ENCODE peak calls at places on chromosomes 2 and 18, in six cellular contexts. M, R, O, N, H and X are unnamed samples.

GRCh38 chr18:56451188-56451587 is 187.2 kb downstream of the TXNL1 start:
- DNase-seq in N (no peak), O (no peak), M (no peak), H (no peak), R (no peak), X (no peak)

GRCh38 chr2:46939596-46940359 is 24.2 kb upstream of the MCFD2 start:
- DNase-seq in M (peak), N (no peak), H (peak), R (peak), O (no peak), X (no peak)

GRCh38 chr2:33212151-33212550 is 264.3 kb upstream of the RASGRP3 start:
- DNase-seq in N (no peak), R (no peak), M (no peak), O (peak), H (no peak), X (no peak)

GRCh38 chr18:50586710-50587109 is 26.8 kb downstream of the MAPK4 start:
- DNase-seq in O (no peak), N (no peak), R (no peak), M (no peak), H (no peak), X (no peak)

GRCh38 chr2:111668274-111668616 is 215.7 kb downstream of the ANAPC1 start:
- DNase-seq in O (no peak), N (no peak), R (no peak), M (no peak), H (no peak), X (no peak)

GRCh38 chr18:37405772-37406171 is 159.8 kb downstream of the CELF4 start:
- DNase-seq in O (no peak), M (no peak), H (no peak), R (no peak), N (no peak), X (no peak)

GRCh38 chr2:199463000-199463692 is 5.4 kb upstream of the SATB2 start:
- DNase-seq in R (peak), O (no peak), H (peak), N (peak), M (peak), X (peak)

GRCh38 chr2:98459776-98460175 is 15.1 kb downstream of the INPP4A start:
- DNase-seq in M (no peak), R (no peak), N (no peak), O (no peak), H (no peak), X (no peak)

GRCh38 chr2:105344704-105345345 is 7.5 kb downstream of the C2orf49 start:
- DNase-seq in N (no peak), H (no peak), M (no peak), R (peak), O (no peak), X (peak)

GRCh38 chr18:3054214-3054613 is 41.3 kb upstream of the LPIN2 start:
- DNase-seq in R (no peak), H (no peak), O (no peak), N (no peak), M (no peak), X (no peak)

GRCh38 chr2:230796280-230796862 is 68.4 kb upstream of the ITM2C start:
- DNase-seq in R (peak), M (peak), H (no peak), N (no peak), O (no peak), X (no peak)

GRCh38 chr2:37670378-37671012 is 947 bp downstream of the CDC42EP3 start:
- DNase-seq in M (no peak), O (no peak), H (no peak), R (no peak), N (no peak), X (no peak)

GRCh38 chr2:45284621-45284995 is 275.4 kb upstream of the SIX2 start:
- DNase-seq in H (no peak), N (no peak), R (no peak), O (no peak), M (no peak), X (no peak)

GRCh38 chr2:209619782-209620181 is 151.8 kb upstream of the UNC80 start:
- DNase-seq in R (no peak), M (no peak), H (no peak), O (no peak), N (no peak), X (no peak)

GRCh38 chr2:226796012-226796839 is 3.4 kb downstream of the IRS1 start:
- DNase-seq in M (peak), H (no peak), R (no peak), N (peak), O (no peak), X (no peak)

GRCh38 chr2:213162515-213163118 is 11.2 kb upstream of the IKZF2 start:
- DNase-seq in R (no peak), M (no peak), H (no peak), O (no peak), N (no peak), X (no peak)

GRCh38 chr2:2252179-2252578 is 78.9 kb downstream of the MYT1L start:
- DNase-seq in H (no peak), N (no peak), O (no peak), M (no peak), R (no peak), X (no peak)

GRCh38 chr2:1887915-1888314 is 143.6 kb upstream of the PXDN start:
- DNase-seq in N (no peak), R (peak), M (no peak), H (no peak), O (no peak), X (peak)

GRCh38 chr2:241816431-241817121 is 7.6 kb downstream of the NEU4 start:
- DNase-seq in M (no peak), N (no peak), R (no peak), O (peak), H (no peak), X (no peak)

GRCh38 chr2:205510345-205510744 is 172.0 kb upstream of the NRP2 start:
- DNase-seq in H (no peak), O (no peak), M (no peak), R (peak), N (no peak), X (no peak)

GRCh38 chr2:47262657-47263056 is 107.5 kb upstream of the STPG4 start:
- DNase-seq in O (no peak), R (no peak), N (no peak), H (no peak), M (no peak), X (no peak)

GRCh38 chr2:226913641-226914040 is 77.8 kb downstream of the RHBDD1 start:
- DNase-seq in M (no peak), O (no peak), N (no peak), R (no peak), H (no peak), X (no peak)

GRCh38 chr2:221588306-221588985 is 16.3 kb upstream of the EPHA4 start:
- DNase-seq in H (no peak), M (no peak), O (no peak), R (no peak), N (no peak), X (no peak)

GRCh38 chr2:148282201-148282600 is 261.3 kb downstream of the MBD5 start:
- DNase-seq in O (no peak), N (no peak), H (no peak), M (no peak), R (no peak), X (no peak)

GRCh38 chr2:212327171-212327809 is 211.3 kb downstream of the ERBB4 start:
- DNase-seq in M (no peak), N (no peak), R (no peak), O (no peak), H (no peak), X (no peak)

GRCh38 chr2:152925540-152926448 is 207.4 kb downstream of the ARL6IP6 start:
- DNase-seq in R (peak), N (no peak), O (peak), M (peak), H (peak), X (peak)

GRCh38 chr18:31102020-31102684 is at the start of gene DSC2:
- DNase-seq in O (peak), M (peak), R (peak), H (peak), N (peak), X (peak)

GRCh38 chr2:127014630-127015029 is 92.3 kb downstream of the BIN1 start:
- DNase-seq in H (no peak), M (no peak), N (no peak), R (no peak), O (no peak), X (peak)

GRCh38 chr2:211737282-211737681 is 801.3 kb downstream of the ERBB4 start:
- DNase-seq in N (no peak), R (no peak), M (no peak), H (no peak), O (no peak), X (peak)

GRCh38 chr2:205323929-205324328 is 358.4 kb upstream of the NRP2 start:
- DNase-seq in R (peak), H (no peak), O (no peak), N (no peak), M (no peak), X (no peak)

GRCh38 chr2:233114421-233114861 is 54.3 kb downstream of the INPP5D start:
- DNase-seq in N (no peak), O (no peak), R (no peak), H (no peak), M (no peak), X (no peak)

GRCh38 chr18:23822590-23823385 is 133.5 kb downstream of the LAMA3 start:
- DNase-seq in O (no peak), N (no peak), R (peak), M (no peak), H (peak), X (no peak)

GRCh38 chr2:176612736-176613135 is 343.5 kb downstream of the MTX2 start:
- DNase-seq in H (no peak), R (no peak), O (no peak), M (no peak), N (no peak), X (peak)

GRCh38 chr2:229714080-229714735 is at the start of gene DNER:
- DNase-seq in N (no peak), H (peak), R (peak), O (no peak), M (peak), X (peak)

GRCh38 chr2:40304340-40304739 is 147.6 kb downstream of the SLC8A1 start:
- DNase-seq in R (peak), H (no peak), M (no peak), N (peak), O (no peak), X (no peak)

GRCh38 chr2:220930542-220931076 is 641.5 kb downstream of the EPHA4 start:
- DNase-seq in N (no peak), R (no peak), O (no peak), M (no peak), H (no peak), X (no peak)

GRCh38 chr2:195056001-195056400 is 601.0 kb upstream of the SLC39A10 start:
- DNase-seq in H (no peak), N (no peak), O (no peak), R (no peak), M (no peak), X (no peak)

GRCh38 chr18:9038277-9038871 is 64.1 kb upstream of the NDUFV2 start:
- DNase-seq in R (peak), O (no peak), H (no peak), M (no peak), N (no peak), X (no peak)

GRCh38 chr2:101308432-101309210 is at the start of gene RNF149:
- DNase-seq in N (peak), H (peak), O (peak), M (peak), R (peak), X (peak)

GRCh38 chr2:101307950-101308431 is 510 bp downstream of the RNF149 start:
- DNase-seq in R (peak), N (no peak), M (peak), O (no peak), H (peak), X (peak)

GRCh38 chr2:101311390-101312019 is 3.0 kb upstream of the RNF149 start:
- DNase-seq in M (no peak), R (no peak), N (no peak), O (no peak), H (peak), X (no peak)

GRCh38 chr2:101309211-101309700 is 755 bp upstream of the RNF149 start:
- DNase-seq in O (no peak), M (no peak), N (no peak), R (no peak), H (no peak), X (no peak)

GRCh38 chr2:101310591-101311389 is 2.3 kb upstream of the RNF149 start:
- DNase-seq in M (no peak), H (no peak), N (no peak), O (no peak), R (no peak), X (no peak)
- H3K27ac ChIP-seq in M (peak), H (peak), N (no peak), O (no peak), R (no peak), X (no peak)

DNA sequence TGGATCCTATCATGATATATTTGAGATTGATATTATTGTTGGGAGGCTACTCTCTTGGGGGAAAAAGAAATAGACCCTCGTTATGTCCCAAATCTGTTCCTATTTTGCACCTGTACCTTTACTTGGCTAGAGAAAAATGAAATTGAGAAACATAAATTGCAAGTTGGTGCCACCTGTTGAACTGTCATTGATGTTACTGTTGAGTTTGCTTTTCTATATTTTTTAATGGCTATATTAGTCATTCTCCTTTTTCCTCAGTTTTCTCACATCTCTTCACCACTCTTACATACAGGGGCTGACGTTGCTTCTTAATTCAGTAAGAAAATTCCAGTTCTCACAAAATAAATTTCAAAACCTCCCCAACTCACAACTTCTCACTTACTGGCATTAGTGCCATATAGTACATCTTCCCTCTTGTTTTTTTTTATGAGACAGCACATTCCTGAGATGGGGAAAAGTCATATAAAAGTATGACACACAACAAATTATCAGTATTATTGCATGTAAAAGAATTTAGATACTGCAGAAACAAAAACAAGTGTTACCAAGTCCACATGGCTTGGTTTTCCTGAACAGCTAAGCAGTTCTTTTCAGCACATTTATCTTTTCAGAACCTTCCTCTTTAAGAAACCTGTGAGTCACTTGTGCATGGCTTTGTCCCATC is 348.3 kb upstream of the DSEL start:
- DNase-seq in H (no peak), O (no peak), R (no peak), N (no peak), M (no peak), X (no peak)
- H3K27ac ChIP-seq in H (no peak), O (no peak), R (no peak), N (no peak), M (no peak), X (no peak)

GRCh38 chr2:55609931-55610578 is 7.4 kb downstream of the PPP4R3B start:
- DNase-seq in H (peak), R (no peak), N (no peak), M (no peak), O (no peak), X (no peak)

GRCh38 chr2:55610954-55611743 is 6.3 kb downstream of the PPP4R3B start:
- DNase-seq in O (no peak), N (no peak), M (no peak), R (no peak), H (no peak), X (no peak)

GRCh38 chr2:55607717-55608116 is 9.7 kb downstream of the PPP4R3B start:
- DNase-seq in O (no peak), M (no peak), H (no peak), R (no peak), N (no peak), X (no peak)

GRCh38 chr2:55611997-55612396 is 5.4 kb downstream of the PPP4R3B start:
- DNase-seq in H (no peak), M (no peak), R (no peak), N (no peak), O (no peak), X (no peak)

GRCh38 chr2:55609193-55609794 is 8.1 kb downstream of the PPP4R3B start:
- DNase-seq in M (no peak), R (no peak), O (no peak), N (no peak), H (no peak), X (no peak)
- H3K27ac ChIP-seq in M (no peak), R (no peak), O (no peak), N (no peak), H (peak), X (no peak)

DNA sequence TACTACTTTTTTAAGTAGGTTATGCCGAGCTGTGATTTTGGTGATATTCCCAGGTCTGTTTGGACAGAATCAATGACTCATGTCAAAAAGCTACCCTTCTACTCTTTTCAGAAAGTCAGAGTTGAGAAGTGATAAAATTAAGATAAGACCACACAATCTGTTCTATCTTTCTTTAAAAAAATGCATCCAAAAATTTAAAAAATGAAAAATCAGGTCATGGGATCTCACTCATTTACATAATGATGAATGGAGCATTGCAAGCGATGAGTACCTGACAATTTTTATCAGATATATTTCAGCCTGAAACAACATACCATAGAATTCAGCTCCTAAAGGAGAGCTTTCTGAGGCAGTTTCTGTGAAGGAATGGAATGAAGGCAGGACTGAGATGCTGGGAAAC is 826.3 kb downstream of the BCL11A start:
- DNase-seq in O (no peak), M (no peak), N (no peak), H (no peak), R (no peak), X (no peak)
- H3K27ac ChIP-seq in O (no peak), M (no peak), N (no peak), H (no peak), R (no peak), X (no peak)

DNA sequence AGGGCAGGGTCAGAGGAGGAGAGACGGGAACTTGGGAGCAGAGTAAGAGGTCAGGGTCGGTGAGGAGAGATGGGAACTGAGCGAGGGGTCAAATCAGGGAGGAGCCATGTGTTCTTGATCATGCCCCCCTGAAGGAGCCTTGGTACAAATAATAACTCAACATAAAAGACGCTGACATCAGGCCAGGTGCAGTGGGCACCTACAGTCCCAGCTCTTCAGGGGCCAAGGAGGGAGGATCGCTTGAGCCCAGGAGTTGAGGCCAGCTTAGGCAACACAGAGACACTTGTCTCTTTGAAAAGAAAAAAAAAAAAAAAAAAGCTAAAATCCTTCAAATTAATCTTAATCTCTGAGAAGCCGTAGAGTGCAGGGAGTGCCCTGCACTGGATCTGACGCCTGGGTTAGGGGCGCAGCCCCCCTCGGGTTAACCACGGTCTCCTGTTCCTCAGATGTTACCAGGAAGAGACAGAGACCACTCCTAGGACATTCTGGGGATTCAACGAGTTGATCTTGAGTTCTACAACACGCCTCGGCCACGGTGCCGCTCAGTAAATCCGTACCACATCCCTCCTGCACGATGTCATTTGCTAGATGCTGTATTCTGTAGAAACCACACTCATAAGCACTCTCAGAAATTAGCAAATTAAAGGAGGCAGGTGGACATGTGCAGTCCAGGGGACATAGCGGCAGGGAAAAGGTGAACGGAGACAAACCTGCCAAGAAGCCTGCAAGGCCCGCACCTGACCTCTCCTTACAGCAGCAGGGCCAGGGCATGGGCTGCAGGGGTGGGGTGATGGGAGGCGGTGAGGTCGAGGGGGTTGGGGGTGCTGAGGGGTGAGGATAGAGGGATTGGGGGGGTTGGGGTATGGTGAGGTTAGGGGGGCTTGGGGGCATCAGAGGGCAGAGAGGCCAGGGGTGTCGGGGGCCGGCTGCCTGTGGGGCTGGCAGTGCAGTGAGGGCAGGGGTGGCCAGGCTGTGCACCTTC is 29.2 kb downstream of the SLC66A2 start:
- DNase-seq in H (peak), R (no peak), N (no peak), O (no peak), M (peak), X (no peak)
- H3K27ac ChIP-seq in H (no peak), R (no peak), N (no peak), O (no peak), M (no peak), X (no peak)